ENCODE peak calls at places on chromosome 12, in ten cellular contexts. U, W, F, V, E, H, A, X, R and B are unnamed samples.

GRCh38 chr12:110279561-110279960 is 1.5 kb upstream of the ATP2A2 start:
- DNase-seq in U (no peak), W (no peak), F (no peak), V (no peak), E (no peak), H (no peak), A (no peak), X (no peak), R (no peak), B (no peak)

GRCh38 chr12:107801150-107801549 is 26.6 kb downstream of the ASCL4 start:
- DNase-seq in U (no peak), W (no peak), F (no peak), V (no peak), E (no peak), H (no peak), A (no peak), X (no peak), R (peak; percentile 10), B (peak; percentile 8)

GRCh38 chr12:124392991-124393790 is 98.3 kb downstream of the RFLNA start:
- DNase-seq in U (peak; percentile 92), W (peak; percentile 92), F (peak; percentile 96), V (peak; percentile 97), E (peak; percentile 97), H (peak; percentile 92), A (peak; percentile 89), X (peak; percentile 85), R (peak; percentile 80), B (peak; percentile 95)

GRCh38 chr12:20472089-20472488 is 103.8 kb downstream of the PDE3A start:
- DNase-seq in U (no peak), W (no peak), F (no peak), V (no peak), E (no peak), H (no peak), A (no peak), X (no peak), R (no peak), B (peak; percentile 53)

GRCh38 chr12:88878295-88878694 is 298.0 kb upstream of the KITLG start:
- DNase-seq in U (no peak), W (no peak), F (no peak), V (no peak), E (no peak), H (no peak), A (no peak), X (no peak), R (no peak), B (no peak)

GRCh38 chr12:69099201-69099837 is 140.1 kb upstream of the CPSF6 start:
- DNase-seq in U (no peak), W (no peak), F (no peak), V (no peak), E (no peak), H (no peak), A (no peak), X (no peak), R (peak; percentile 5), B (peak; percentile 9)

GRCh38 chr12:106914796-106915634 is 40.7 kb upstream of the TMEM263 start:
- DNase-seq in U (no peak), W (no peak), F (no peak), V (no peak), E (no peak), H (no peak), A (no peak), X (no peak), R (no peak), B (no peak)

GRCh38 chr12:89433634-89434033 is 81.3 kb upstream of the DUSP6 start:
- DNase-seq in U (no peak), W (no peak), F (no peak), V (no peak), E (no peak), H (no peak), A (no peak), X (no peak), R (peak; percentile 30), B (peak; percentile 50)

GRCh38 chr12:27576667-27577347 is 52.8 kb downstream of the PPFIBP1 start:
- DNase-seq in U (no peak), W (no peak), F (no peak), V (no peak), E (no peak), H (no peak), A (no peak), X (no peak), R (no peak), B (no peak)

GRCh38 chr12:26250801-26251200 is 55.4 kb downstream of the SSPN start:
- DNase-seq in U (no peak), W (no peak), F (no peak), V (no peak), E (no peak), H (no peak), A (no peak), X (no peak), R (no peak), B (peak; percentile 63)

GRCh38 chr12:77888611-77889010 is 57.9 kb downstream of the NAV3 start:
- DNase-seq in U (peak; percentile 52), W (no peak), F (no peak), V (no peak), E (no peak), H (no peak), A (peak; percentile 48), X (no peak), R (peak; percentile 87), B (peak; percentile 91)

GRCh38 chr12:64824130-64824499 is 332 bp upstream of the TBC1D30 start:
- DNase-seq in U (no peak), W (no peak), F (no peak), V (no peak), E (no peak), H (no peak), A (no peak), X (no peak), R (no peak), B (no peak)
- H3K4me3 ChIP-seq in U (peak overlapping the region; percentile 48), W (peak overlapping the region; percentile 39), F (peak overlapping the region; percentile 15), V (peak overlapping the region; percentile 5), E (peak overlapping the region; percentile 42), H (peak overlapping the region; percentile 42), A (no peak overlapping the region), X (peak overlapping the region; percentile 15), R (peak overlapping the region; percentile 16), B (peak overlapping the region; percentile 34)

GRCh38 chr12:510071-510825 is 50.5 kb downstream of the B4GALNT3 start:
- DNase-seq in U (no peak), W (peak; percentile 83), F (no peak), V (no peak), E (no peak), H (peak; percentile 36), A (peak; percentile 18), X (peak; percentile 73), R (no peak), B (no peak)
- TF ChIP-seq CTCF in U (no peak), W (no peak), F (no peak), V (no peak), E (no peak), H (no peak), A (no peak), X (no peak), R (no peak), B (no peak)

DNA sequence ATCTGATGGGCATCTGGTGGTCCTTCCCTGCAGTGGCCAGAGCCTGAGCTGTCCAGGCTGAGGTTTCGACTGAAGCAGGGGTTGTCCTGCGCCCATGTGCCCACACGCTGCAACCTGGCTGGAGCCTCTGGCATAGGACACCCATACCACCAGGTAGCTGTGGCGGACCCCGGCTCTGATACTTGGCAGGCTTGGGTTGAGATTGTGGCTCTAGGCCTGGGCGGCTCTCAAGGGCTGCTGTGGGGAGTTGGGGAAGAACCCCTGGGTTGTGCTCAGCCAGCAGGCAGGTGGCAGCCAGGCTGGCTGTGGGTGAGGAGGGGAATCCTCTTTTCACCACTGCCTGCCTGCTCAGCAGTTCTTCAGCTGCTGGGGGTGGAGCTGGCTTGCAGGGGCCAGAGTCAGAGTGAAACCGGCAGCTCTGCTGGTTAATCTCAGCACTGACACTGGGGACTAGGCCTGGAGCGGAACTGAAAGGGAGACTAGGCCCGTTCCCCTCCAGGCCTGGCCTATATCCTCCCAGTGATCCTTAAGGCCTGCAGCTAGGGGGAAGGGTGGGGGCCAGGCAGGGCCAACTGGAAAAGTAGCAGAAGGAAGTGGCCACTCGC is 39.1 kb downstream of the SH2B3 start:
- DNase-seq in U (no peak), W (peak; percentile 61), F (peak; percentile 39), V (peak; percentile 78), E (peak; percentile 74), H (no peak), A (no peak), X (no peak), R (no peak), B (no peak)
- H3K4me3 ChIP-seq in U (no peak overlapping the region), W (no peak overlapping the region), F (no peak overlapping the region), V (no peak overlapping the region), E (no peak overlapping the region), H (no peak overlapping the region), A (no peak overlapping the region), X (no peak overlapping the region), R (no peak overlapping the region), B (no peak overlapping the region)

GRCh38 chr12:16189849-16190248 is 87.6 kb downstream of the SLC15A5 start:
- DNase-seq in U (peak; percentile 53), W (no peak), F (no peak), V (no peak), E (no peak), H (no peak), A (peak; percentile 73), X (no peak), R (peak; percentile 20), B (no peak)
- TF ChIP-seq CTCF in U (peak; percentile 50), W (no peak), F (no peak), V (no peak), E (no peak), H (peak; percentile 30), A (peak; percentile 64), X (no peak), R (peak; percentile 28), B (peak; percentile 34)

DNA sequence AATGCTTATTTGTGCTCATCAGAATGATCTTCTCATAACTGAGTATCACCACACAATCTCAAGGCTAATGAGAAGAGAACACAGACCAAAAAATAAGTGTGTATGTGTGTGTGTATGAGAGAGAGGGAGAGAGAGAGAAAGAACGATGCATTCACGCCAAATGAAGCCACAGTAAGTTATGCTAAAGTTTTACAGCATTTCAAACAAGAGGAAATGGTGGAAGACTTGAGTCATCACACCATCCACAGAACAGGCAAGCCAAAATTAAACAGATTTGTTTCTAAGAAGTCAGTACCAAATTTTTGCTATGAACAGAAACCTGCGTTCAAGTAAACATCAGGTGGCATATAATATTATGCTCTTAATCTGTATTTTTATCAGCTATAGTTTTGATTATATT is 141.2 kb downstream of the MED13L start:
- DNase-seq in U (peak; percentile 59), W (no peak), F (no peak), V (no peak), E (no peak), H (no peak), A (no peak), X (no peak), R (peak; percentile 85), B (peak; percentile 80)
- H3K4me3 ChIP-seq in U (no peak overlapping the region), W (no peak overlapping the region), F (no peak overlapping the region), V (no peak overlapping the region), E (no peak overlapping the region), H (no peak overlapping the region), A (no peak overlapping the region), X (no peak overlapping the region), R (no peak overlapping the region), B (no peak overlapping the region)

GRCh38 chr12:650983-651382 is 12.3 kb downstream of the NINJ2 start:
- DNase-seq in U (no peak), W (no peak), F (no peak), V (no peak), E (no peak), H (no peak), A (no peak), X (no peak), R (no peak), B (peak; percentile 28)
- TF ChIP-seq CTCF in U (no peak), W (no peak), F (no peak), V (no peak), E (no peak), H (no peak), A (no peak), X (no peak), R (peak; percentile 4), B (no peak)